ENCODE peak calls at places on chromosome 2, in four cellular contexts. Z is IMR-90, L is K562, C is GM12878. Y is an unnamed sample.

GRCh38 chr2:150335596-150335995 is 151.9 kb downstream of the RND3 start:
- DNase-seq in Z (no peak), L (no peak), C (no peak), Y (no peak)

GRCh38 chr2:219274392-219274921 is 4.7 kb upstream of the DNAJB2 start:
- DNase-seq in Z (peak; percentile 81), L (no peak), C (no peak), Y (peak; percentile 90)

GRCh38 chr2:71665168-71666093 is 212.1 kb downstream of the DYSF start:
- DNase-seq in Z (no peak), L (no peak), C (no peak), Y (no peak)

GRCh38 chr2:23145460-23145859 is 239.5 kb upstream of the KLHL29 start:
- DNase-seq in Z (no peak), L (no peak), C (no peak), Y (no peak)

GRCh38 chr2:217707116-217707742 is 295.6 kb downstream of the TNS1 start:
- DNase-seq in Z (peak; percentile 56), L (no peak), C (no peak), Y (no peak)

GRCh38 chr2:32330136-32330535 is 26.7 kb upstream of the BIRC6 start:
- DNase-seq in Z (peak; percentile 20), L (no peak), C (no peak), Y (no peak)

GRCh38 chr2:15223887-15224286 is 337.2 kb downstream of the NBAS start:
- DNase-seq in Z (peak; percentile 88), L (no peak), C (no peak), Y (no peak)

GRCh38 chr2:147355706-147356105 is 489.1 kb upstream of the ACVR2A start:
- DNase-seq in Z (no peak), L (no peak), C (no peak), Y (no peak)

GRCh38 chr2:55888941-55889340 is 34.6 kb downstream of the EFEMP1 start:
- DNase-seq in Z (peak; percentile 46), L (no peak), C (no peak), Y (no peak)

GRCh38 chr2:240124651-240125030 is 11.5 kb downstream of the COPS9 start:
- DNase-seq in Z (no peak), L (no peak), C (no peak), Y (no peak)

GRCh38 chr2:145744541-145745386 is 1224.8 kb upstream of the ZEB2 start:
- DNase-seq in Z (peak; percentile 95), L (no peak), C (no peak), Y (no peak)

GRCh38 chr2:160372585-160372984 is 121.0 kb downstream of the RBMS1 start:
- DNase-seq in Z (peak; percentile 77), L (no peak), C (no peak), Y (no peak)

GRCh38 chr2:64943387-64944150 is 45.6 kb upstream of the SLC1A4 start:
- DNase-seq in Z (peak; percentile 19), L (no peak), C (no peak), Y (peak; percentile 69)

GRCh38 chr2:125679903-125680302 is 976.1 kb upstream of the GYPC start:
- DNase-seq in Z (no peak), L (no peak), C (no peak), Y (no peak)

GRCh38 chr2:27049422-27050280 is 1.8 kb upstream of the AGBL5 start:
- DNase-seq in Z (no peak), L (no peak), C (no peak), Y (no peak)

GRCh38 chr2:118443596-118443995 is 355.3 kb downstream of the INSIG2 start:
- DNase-seq in Z (peak; percentile 17), L (no peak), C (no peak), Y (peak; percentile 37)

GRCh38 chr2:198311020-198311419 is 506.6 kb downstream of the PLCL1 start:
- DNase-seq in Z (no peak), L (no peak), C (no peak), Y (no peak)

GRCh38 chr2:216372761-216373291 is 543 bp upstream of the MARCHF4 start:
- DNase-seq in Z (peak; percentile 93), L (no peak), C (no peak), Y (peak; percentile 56)

GRCh38 chr2:237538001-237538720 is 28.2 kb upstream of the PRLH start:
- DNase-seq in Z (no peak), L (no peak), C (no peak), Y (no peak)

GRCh38 chr2:217981084-217981730 is 21.6 kb downstream of the TNS1 start:
- DNase-seq in Z (no peak), L (no peak), C (no peak), Y (no peak)

DNA sequence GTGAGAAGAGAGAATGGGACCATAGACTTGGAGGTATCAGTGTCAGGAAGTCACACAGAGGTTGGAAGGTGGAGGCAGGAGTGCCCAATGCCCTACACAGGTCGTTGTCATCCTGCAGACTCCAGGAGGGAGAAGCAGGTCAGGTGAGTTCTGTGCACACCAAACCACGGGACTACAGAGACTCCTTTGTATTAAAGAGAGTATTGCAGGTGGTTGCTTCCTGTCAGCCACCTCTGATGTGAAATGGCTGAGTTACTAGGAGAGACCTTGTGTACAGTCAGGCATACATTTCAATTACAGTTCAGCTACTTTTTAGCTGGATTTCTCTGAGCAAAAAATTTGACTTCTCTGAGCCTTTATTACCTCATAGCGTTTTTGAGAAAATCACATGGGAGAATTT is 51.6 kb downstream of the SPP2 start:
- DNase-seq in Z (no peak), L (no peak), C (no peak), Y (peak; percentile 18)
- TF ChIP-seq ELK1 in Z (no peak), L (no peak), C (no peak), Y (no peak)

GRCh38 chr2:223941579-223942277 is 3.4 kb downstream of the WDFY1 start:
- DNase-seq in Z (peak; percentile 83), L (no peak), C (peak; percentile 73), Y (peak; percentile 26)
- TF ChIP-seq USF2 in Z (no peak), L (no peak), C (no peak), Y (no peak)

GRCh38 chr2:162716122-162716521 is 122.4 kb downstream of the KCNH7 start:
- DNase-seq in Z (no peak), L (no peak), C (no peak), Y (no peak)
- TF ChIP-seq ELK1 in Z (no peak), L (no peak), C (no peak), Y (no peak)

DNA sequence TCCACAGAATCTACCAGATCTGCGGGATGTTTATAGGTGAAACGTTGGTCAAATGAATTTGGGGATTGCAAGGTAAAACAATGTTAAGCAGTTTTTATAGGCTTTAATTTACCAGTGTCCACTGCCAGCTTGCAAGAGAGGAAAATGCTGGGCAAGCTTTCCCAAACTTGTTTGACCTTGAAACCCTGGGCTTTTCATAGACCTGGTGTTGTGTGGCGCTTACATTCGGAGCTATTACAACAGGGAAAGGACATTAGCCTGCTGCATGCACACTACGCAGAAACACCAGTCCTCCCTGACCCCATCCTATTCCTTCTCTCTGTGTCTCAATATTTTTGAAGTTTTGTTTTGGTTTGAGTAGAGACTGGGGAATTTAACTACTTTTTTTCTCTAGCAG is 59.6 kb upstream of the AGPS start:
- DNase-seq in Z (no peak), L (no peak), C (no peak), Y (no peak)
- TF ChIP-seq USF2 in Z (no peak), L (no peak), C (no peak), Y (no peak)

GRCh38 chr2:69494126-69494525 is 56.9 kb upstream of the NFU1 start:
- DNase-seq in Z (no peak), L (no peak), C (no peak), Y (no peak)

GRCh38 chr2:69493268-69493667 is 56.0 kb upstream of the NFU1 start:
- DNase-seq in Z (no peak), L (no peak), C (no peak), Y (no peak)

GRCh38 chr2:69489793-69490192 is 52.6 kb upstream of the NFU1 start:
- DNase-seq in Z (peak; percentile 31), L (no peak), C (no peak), Y (no peak)

GRCh38 chr2:69491864-69492263 is 54.6 kb upstream of the NFU1 start:
- DNase-seq in Z (no peak), L (no peak), C (no peak), Y (no peak)

GRCh38 chr2:69490486-69490885 is 53.3 kb upstream of the NFU1 start:
- DNase-seq in Z (no peak), L (no peak), C (no peak), Y (no peak)
- TF ChIP-seq ELK1 in Z (no peak), L (no peak), C (no peak), Y (no peak)

Y was measured in A549.